ENCODE peak calls at places on chromosomes 11 and 22, in five cellular contexts. One of them, this sample, is unnamed.

GRCh38 chr11:3815882-3816281 is 7.5 kb downstream of the PGAP2 start:
- DNase-seq in stimulated activated CD4-positive, alpha-beta T cell treated with anti-CD3 and anti-CD28 coated beads, TNF-alpha, amount 100 ng/mL, for 1 hour: no peak
- DNase-seq in NCI-H446: no peak
- DNase-seq in colonic mucosa: no peak
- DNase-seq in right lobe of liver: no peak
- DNase-seq in this sample: no peak

GRCh38 chr22:40396882-40397281 is 26.5 kb downstream of the SGSM3 start:
- DNase-seq in stimulated activated CD4-positive, alpha-beta T cell treated with anti-CD3 and anti-CD28 coated beads, TNF-alpha, amount 100 ng/mL, for 1 hour: no peak
- DNase-seq in NCI-H446: peak
- DNase-seq in colonic mucosa: peak
- DNase-seq in right lobe of liver: no peak
- DNase-seq in this sample: no peak

GRCh38 chr22:24894998-24895397 is 51.5 kb downstream of the LHFPL7 start:
- DNase-seq in stimulated activated CD4-positive, alpha-beta T cell treated with anti-CD3 and anti-CD28 coated beads, TNF-alpha, amount 100 ng/mL, for 1 hour: no peak
- DNase-seq in NCI-H446: no peak
- DNase-seq in colonic mucosa: peak
- DNase-seq in right lobe of liver: peak
- DNase-seq in this sample: no peak

GRCh38 chr22:33028191-33028700 is 29.9 kb downstream of the SYN3 start:
- DNase-seq in stimulated activated CD4-positive, alpha-beta T cell treated with anti-CD3 and anti-CD28 coated beads, TNF-alpha, amount 100 ng/mL, for 1 hour: no peak
- DNase-seq in NCI-H446: no peak
- DNase-seq in colonic mucosa: no peak
- DNase-seq in right lobe of liver: no peak
- DNase-seq in this sample: no peak

GRCh38 chr11:68371176-68372041 is 59.0 kb downstream of the LRP5 start:
- DNase-seq in stimulated activated CD4-positive, alpha-beta T cell treated with anti-CD3 and anti-CD28 coated beads, TNF-alpha, amount 100 ng/mL, for 1 hour: no peak
- DNase-seq in NCI-H446: no peak
- DNase-seq in colonic mucosa: no peak
- DNase-seq in right lobe of liver: no peak
- DNase-seq in this sample: no peak

GRCh38 chr22:32746715-32747114 is 54.8 kb upstream of the TIMP3 start:
- DNase-seq in stimulated activated CD4-positive, alpha-beta T cell treated with anti-CD3 and anti-CD28 coated beads, TNF-alpha, amount 100 ng/mL, for 1 hour: no peak
- DNase-seq in NCI-H446: no peak
- DNase-seq in colonic mucosa: no peak
- DNase-seq in right lobe of liver: no peak
- DNase-seq in this sample: no peak

GRCh38 chr22:20622650-20623339 is 115.4 kb downstream of the MED15 start:
- DNase-seq in stimulated activated CD4-positive, alpha-beta T cell treated with anti-CD3 and anti-CD28 coated beads, TNF-alpha, amount 100 ng/mL, for 1 hour: no peak
- DNase-seq in NCI-H446: no peak
- DNase-seq in colonic mucosa: no peak
- DNase-seq in right lobe of liver: no peak
- DNase-seq in this sample: no peak

GRCh38 chr11:88709567-88709966 is 356.2 kb downstream of the GRM5 start:
- DNase-seq in stimulated activated CD4-positive, alpha-beta T cell treated with anti-CD3 and anti-CD28 coated beads, TNF-alpha, amount 100 ng/mL, for 1 hour: no peak
- DNase-seq in NCI-H446: no peak
- DNase-seq in colonic mucosa: peak
- DNase-seq in right lobe of liver: no peak
- DNase-seq in this sample: no peak

GRCh38 chr11:65429069-65429681 is 6.6 kb downstream of the NEAT1 start:
- DNase-seq in stimulated activated CD4-positive, alpha-beta T cell treated with anti-CD3 and anti-CD28 coated beads, TNF-alpha, amount 100 ng/mL, for 1 hour: no peak
- DNase-seq in NCI-H446: no peak
- DNase-seq in colonic mucosa: peak
- DNase-seq in right lobe of liver: peak
- DNase-seq in this sample: no peak

GRCh38 chr11:73648629-73649046 is 2.3 kb downstream of the PLEKHB1 start:
- DNase-seq in stimulated activated CD4-positive, alpha-beta T cell treated with anti-CD3 and anti-CD28 coated beads, TNF-alpha, amount 100 ng/mL, for 1 hour: no peak
- DNase-seq in NCI-H446: no peak
- DNase-seq in colonic mucosa: no peak
- DNase-seq in right lobe of liver: no peak
- DNase-seq in this sample: no peak

GRCh38 chr11:83472831-83473230 is 186.7 kb upstream of the CCDC90B start:
- DNase-seq in stimulated activated CD4-positive, alpha-beta T cell treated with anti-CD3 and anti-CD28 coated beads, TNF-alpha, amount 100 ng/mL, for 1 hour: no peak
- DNase-seq in NCI-H446: no peak
- DNase-seq in colonic mucosa: no peak
- DNase-seq in right lobe of liver: no peak
- DNase-seq in this sample: no peak

GRCh38 chr22:21641417-21641794 is 696 bp upstream of the SDF2L1 start:
- DNase-seq in stimulated activated CD4-positive, alpha-beta T cell treated with anti-CD3 and anti-CD28 coated beads, TNF-alpha, amount 100 ng/mL, for 1 hour: no peak
- DNase-seq in NCI-H446: no peak
- DNase-seq in colonic mucosa: peak
- DNase-seq in right lobe of liver: peak
- DNase-seq in this sample: no peak

GRCh38 chr11:106105986-106106385 is 28.5 kb downstream of the AASDHPPT start:
- DNase-seq in stimulated activated CD4-positive, alpha-beta T cell treated with anti-CD3 and anti-CD28 coated beads, TNF-alpha, amount 100 ng/mL, for 1 hour: no peak
- DNase-seq in NCI-H446: no peak
- DNase-seq in colonic mucosa: no peak
- DNase-seq in right lobe of liver: no peak
- DNase-seq in this sample: no peak

GRCh38 chr11:115869780-115870431 is 365.7 kb upstream of the CADM1 start:
- DNase-seq in stimulated activated CD4-positive, alpha-beta T cell treated with anti-CD3 and anti-CD28 coated beads, TNF-alpha, amount 100 ng/mL, for 1 hour: no peak
- DNase-seq in NCI-H446: peak
- DNase-seq in colonic mucosa: no peak
- DNase-seq in right lobe of liver: no peak
- DNase-seq in this sample: no peak

GRCh38 chr22:39634530-39635399 is 64.2 kb downstream of the CACNA1I start:
- DNase-seq in stimulated activated CD4-positive, alpha-beta T cell treated with anti-CD3 and anti-CD28 coated beads, TNF-alpha, amount 100 ng/mL, for 1 hour: no peak
- DNase-seq in NCI-H446: peak
- DNase-seq in colonic mucosa: peak
- DNase-seq in right lobe of liver: no peak
- DNase-seq in this sample: no peak